ENCODE peak calls at places on chromosome 21, in four cellular contexts. T, S, Z and U are unnamed samples.

GRCh38 chr21:43734830-43735229 is 15.9 kb downstream of the PDXK start:
- DNase-seq in T (no peak), Z (no peak), S (no peak), U (no peak)

GRCh38 chr21:34952701-34953100 is 96.4 kb downstream of the RUNX1 start:
- DNase-seq in Z (no peak), S (no peak), T (no peak), U (no peak)

GRCh38 chr21:21200103-21200938 is 202.1 kb downstream of the NCAM2 start:
- DNase-seq in S (no peak), T (no peak), Z (peak; percentile 96), U (no peak)

GRCh38 chr21:32403201-32403701 is 9.3 kb upstream of the EVA1C start:
- DNase-seq in T (no peak), Z (peak; percentile 86), S (peak; percentile 3), U (peak; percentile 55)

GRCh38 chr21:37800496-37801061 is 115.7 kb downstream of the KCNJ6 start:
- DNase-seq in T (no peak), Z (no peak), S (no peak), U (no peak)

GRCh38 chr21:44013380-44014088 is 1.4 kb downstream of the TRAPPC10 start:
- DNase-seq in S (peak; percentile 32), Z (peak; percentile 47), T (no peak), U (peak; percentile 90)

GRCh38 chr21:32329776-32330175 is 31.1 kb downstream of the MRAP start:
- DNase-seq in S (no peak), Z (no peak), T (no peak), U (no peak)

GRCh38 chr21:27582246-27582945 is 615.5 kb upstream of the ADAMTS5 start:
- DNase-seq in T (no peak), S (no peak), Z (no peak), U (no peak)

GRCh38 chr21:25895565-25896205 is 160.9 kb downstream of the GABPA start:
- DNase-seq in Z (peak; percentile 15), S (no peak), T (no peak), U (peak; percentile 10)

GRCh38 chr21:25835397-25835796 is 100.6 kb downstream of the GABPA start:
- DNase-seq in S (no peak), T (no peak), Z (no peak), U (no peak)

GRCh38 chr21:44092201-44092600 is 15.0 kb upstream of the PWP2 start:
- DNase-seq in T (no peak), Z (no peak), S (no peak), U (no peak)

GRCh38 chr21:42047821-42048613 is 23.1 kb upstream of the UMODL1 start:
- DNase-seq in Z (no peak), T (no peak), S (no peak), U (no peak)

GRCh38 chr21:44054710-44055109 is 42.6 kb downstream of the TRAPPC10 start:
- DNase-seq in S (no peak), Z (no peak), T (no peak), U (no peak)

GRCh38 chr21:26777166-26777565 is 68.0 kb downstream of the ADAMTS1 start:
- DNase-seq in Z (no peak), S (no peak), T (no peak), U (no peak)

GRCh38 chr21:39908265-39908923 is 41.2 kb downstream of the PCP4 start:
- DNase-seq in Z (peak; percentile 16), T (no peak), S (no peak), U (no peak)

GRCh38 chr21:24115141-24115540 is 1492.1 kb downstream of the MRPL39 start:
- DNase-seq in S (no peak), Z (no peak), T (no peak), U (no peak)

GRCh38 chr21:26385721-26386120 is 187.4 kb downstream of the CYYR1 start:
- DNase-seq in S (no peak), Z (no peak), T (no peak), U (peak; percentile 29)

GRCh38 chr21:33206771-33207290 is 22.9 kb upstream of the IFNAR2 start:
- DNase-seq in S (no peak), Z (no peak), T (no peak), U (peak; percentile 71)

GRCh38 chr21:42227909-42228708 is 9.2 kb downstream of the ABCG1 start:
- DNase-seq in T (peak; percentile 82), S (peak; percentile 85), Z (peak; percentile 66), U (peak; percentile 85)

GRCh38 chr21:35517848-35518247 is 468.7 kb upstream of the RUNX1 start:
- DNase-seq in T (no peak), S (no peak), Z (peak; percentile 71), U (no peak)

GRCh38 chr21:36576441-36576840 is 96.5 kb upstream of the CLDN14 start:
- DNase-seq in Z (no peak), T (no peak), S (no peak), U (no peak)

GRCh38 chr21:36579898-36580297 is 100.0 kb upstream of the CLDN14 start:
- DNase-seq in S (no peak), T (no peak), Z (no peak), U (no peak)

GRCh38 chr21:36572091-36572490 is 92.2 kb upstream of the CLDN14 start:
- DNase-seq in Z (no peak), S (no peak), T (no peak), U (no peak)

GRCh38 chr21:36571556-36571955 is 91.6 kb upstream of the CLDN14 start:
- DNase-seq in T (no peak), S (no peak), Z (no peak), U (no peak)

GRCh38 chr21:36575306-36575705 is 95.4 kb upstream of the CLDN14 start:
- DNase-seq in T (no peak), Z (peak; percentile 15), S (no peak), U (no peak)
- TF ChIP-seq SPI1 in T (no peak), Z (no peak), S (no peak), U (no peak)

GRCh38 chr21:17053321-17053720 is 459.5 kb upstream of the CXADR start:
- DNase-seq in S (no peak), Z (no peak), T (no peak), U (no peak)
- TF ChIP-seq SPI1 in S (no peak), Z (no peak), T (no peak), U (no peak)

DNA sequence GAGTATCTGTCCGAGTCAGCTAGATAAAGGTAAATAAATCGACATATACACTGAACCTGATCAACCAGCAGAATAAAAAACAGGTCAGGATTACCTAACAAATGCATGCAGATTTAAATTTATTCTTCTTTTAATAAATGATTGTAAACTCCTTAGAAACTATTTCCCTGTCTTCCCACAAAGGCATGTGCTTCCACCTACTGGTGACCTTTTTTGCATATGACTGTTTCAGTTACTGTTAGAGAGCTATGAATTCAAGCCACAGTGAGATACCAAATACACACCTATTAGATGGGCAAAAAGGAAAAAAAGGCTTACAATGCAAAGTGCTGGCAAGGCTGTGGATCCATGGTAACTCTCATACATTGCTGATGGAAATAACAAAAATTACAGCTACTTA is 957.4 kb upstream of the NCAM2 start:
- DNase-seq in S (no peak), T (no peak), Z (peak; percentile 15), U (no peak)
- TF ChIP-seq SPI1 in S (no peak), T (no peak), Z (no peak), U (no peak)

GRCh38 chr21:45289134-45289533 is 1.4 kb upstream of the POFUT2 start:
- DNase-seq in Z (no peak), S (no peak), T (no peak), U (no peak)

GRCh38 chr21:45289655-45290515 is 2.2 kb upstream of the POFUT2 start:
- DNase-seq in Z (peak; percentile 32), S (no peak), T (no peak), U (no peak)

GRCh38 chr21:45286671-45287437 is 841 bp downstream of the POFUT2 start:
- DNase-seq in Z (no peak), S (no peak), T (no peak), U (no peak)

GRCh38 chr21:45287438-45288391 is at the start of gene POFUT2:
- DNase-seq in Z (peak; percentile 98), T (peak; percentile 99), S (peak; percentile 82), U (peak; percentile 90)

DNA sequence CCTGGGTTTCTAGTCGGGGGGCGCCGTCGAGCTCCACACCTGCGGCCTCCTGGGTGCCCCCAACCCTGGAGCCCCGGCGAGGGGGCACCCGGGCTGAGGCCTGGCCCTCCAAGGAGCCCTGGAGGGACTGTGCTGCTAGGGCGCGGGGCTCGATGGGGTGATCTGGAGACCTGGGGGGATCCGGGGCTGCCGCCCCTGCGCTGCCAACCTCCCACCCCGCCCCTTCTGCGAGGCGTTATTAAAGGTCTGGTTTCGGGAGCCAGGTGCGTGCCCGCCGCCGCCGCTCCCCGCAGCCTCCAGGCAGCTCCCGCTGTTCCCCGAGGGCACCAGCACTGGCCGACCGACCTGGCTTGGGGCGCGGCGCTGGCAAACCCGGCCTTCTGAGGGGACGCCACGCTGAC is 746 bp upstream of the POFUT2 start:
- DNase-seq in Z (no peak), S (no peak), T (no peak), U (no peak)
- TF ChIP-seq SPI1 in Z (no peak), S (no peak), T (no peak), U (no peak)

DNA sequence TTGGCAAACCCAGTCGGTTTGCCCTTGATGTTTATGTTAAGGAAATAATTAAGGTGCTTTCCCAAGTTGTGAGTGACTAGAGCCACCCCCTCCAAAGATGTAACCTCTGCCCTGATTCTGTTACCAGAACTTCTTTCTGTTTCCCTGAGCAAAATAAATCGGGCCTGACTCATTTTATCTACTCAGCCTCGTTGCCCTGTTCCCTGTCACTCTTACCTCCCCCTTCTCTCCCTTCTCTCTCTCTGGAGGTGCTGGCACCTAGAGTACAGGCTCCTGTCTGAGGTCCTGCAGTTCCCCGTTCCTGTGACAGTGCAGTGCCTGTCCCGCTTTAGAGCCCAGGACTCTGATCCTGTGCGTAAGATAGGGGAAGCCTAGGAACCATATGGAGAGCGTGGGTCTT is 35.4 kb downstream of the CXADR start:
- DNase-seq in T (no peak), Z (no peak), S (no peak), U (no peak)
- TF ChIP-seq SPI1 in T (no peak), Z (no peak), S (no peak), U (no peak)